ENCODE peak calls at places on chromosomes 6 and 20, in eight cellular contexts. V is PC-9, S is heart left ventricle, O is foreskin fibroblast, K is fibroblast of pulmonary artery, Y is heart right ventricle, Q is esophagus squamous epithelium, R is MM.1S. D is an unnamed sample.
A peak's percentile ranks its signal among the peaks of the same experiment; 100 is the strongest.

GRCh38 chr20:44967207-44967807 is 995 bp downstream of the STK4 start:
- DNase-seq in V (peak; percentile 44), S (no peak), O (peak; percentile 57), K (no peak), Y (no peak), Q (no peak), R (peak; percentile 60), D (peak; percentile 41)

GRCh38 chr6:25050356-25050755 is 114.6 kb upstream of the RIPOR2 start:
- DNase-seq in V (peak; percentile 46), S (no peak), O (peak; percentile 85), K (peak; percentile 73), Y (no peak), Q (no peak), R (no peak), D (peak; percentile 40)

GRCh38 chr6:168951224-168951616 is 302.4 kb downstream of the THBS2 start:
- DNase-seq in V (no peak), S (no peak), O (no peak), K (no peak), Y (no peak), Q (no peak), R (no peak), D (no peak)

GRCh38 chr6:32529697-32530429 is at the start of gene HLA-DRB5:
- DNase-seq in V (no peak), S (peak; percentile 52), O (peak; percentile 7), K (peak; percentile 1), Y (peak; percentile 73), Q (no peak), R (no peak), D (peak; percentile 78)

GRCh38 chr20:59163641-59164530 is at the start of gene ZNF831:
- DNase-seq in V (no peak), S (no peak), O (no peak), K (no peak), Y (no peak), Q (no peak), R (no peak), D (no peak)

GRCh38 chr6:75431379-75431778 is 62.2 kb downstream of the FILIP1 start:
- DNase-seq in V (no peak), S (peak; percentile 47), O (peak; percentile 58), K (no peak), Y (peak; percentile 73), Q (no peak), R (peak; percentile 72), D (no peak)

GRCh38 chr6:166307981-166308768 is at the start of gene PRR18:
- DNase-seq in V (no peak), S (no peak), O (no peak), K (no peak), Y (no peak), Q (no peak), R (no peak), D (peak; percentile 59)

GRCh38 chr6:159169557-159170332 is 545 bp downstream of the FNDC1 start:
- DNase-seq in V (no peak), S (no peak), O (peak; percentile 70), K (peak; percentile 29), Y (no peak), Q (no peak), R (no peak), D (peak; percentile 29)

GRCh38 chr6:34561227-34561530 is 5.0 kb upstream of the SPDEF start:
- DNase-seq in V (peak; percentile 10), S (no peak), O (no peak), K (no peak), Y (no peak), Q (no peak), R (no peak), D (no peak)

GRCh38 chr6:79094938-79095337 is 16.9 kb upstream of the PHIP start:
- DNase-seq in V (no peak), S (no peak), O (no peak), K (no peak), Y (no peak), Q (no peak), R (no peak), D (no peak)

GRCh38 chr6:128098000-128098581 is 197.2 kb upstream of the THEMIS start:
- DNase-seq in V (no peak), S (no peak), O (peak; percentile 3), K (peak; percentile 21), Y (no peak), Q (no peak), R (peak; percentile 46), D (no peak)

GRCh38 chr20:59495166-59495565 is 109.2 kb upstream of the PHACTR3 start:
- DNase-seq in V (peak; percentile 10), S (no peak), O (no peak), K (no peak), Y (no peak), Q (no peak), R (no peak), D (no peak)

GRCh38 chr6:157066781-157067491 is 256.4 kb downstream of the TMEM242 start:
- DNase-seq in V (no peak), S (no peak), O (no peak), K (peak; percentile 18), Y (no peak), Q (no peak), R (no peak), D (no peak)

GRCh38 chr6:68127066-68127465 is 508.0 kb upstream of the ADGRB3 start:
- DNase-seq in V (no peak), S (no peak), O (no peak), K (no peak), Y (no peak), Q (no peak), R (no peak), D (peak; percentile 7)

GRCh38 chr6:21886601-21887091 is 293.1 kb downstream of the SOX4 start:
- DNase-seq in V (no peak), S (no peak), O (peak; percentile 34), K (peak; percentile 28), Y (no peak), Q (no peak), R (no peak), D (no peak)

GRCh38 chr20:16434087-16434664 is 139.1 kb downstream of the KIF16B start:
- DNase-seq in V (no peak), S (peak; percentile 30), O (peak; percentile 53), K (peak; percentile 44), Y (peak; percentile 32), Q (no peak), R (peak; percentile 57), D (peak; percentile 62)

GRCh38 chr6:4636881-4637224 is 139.4 kb upstream of the CDYL start:
- DNase-seq in V (no peak), S (no peak), O (no peak), K (no peak), Y (no peak), Q (no peak), R (no peak), D (no peak)

GRCh38 chr20:4441191-4441590 is 280.5 kb upstream of the PRND start:
- DNase-seq in V (no peak), S (no peak), O (peak; percentile 44), K (no peak), Y (no peak), Q (no peak), R (no peak), D (no peak)

GRCh38 chr6:146851837-146852236 is 253.1 kb downstream of the ADGB start:
- DNase-seq in V (no peak), S (no peak), O (peak; percentile 90), K (peak; percentile 75), Y (no peak), Q (no peak), R (peak; percentile 30), D (no peak)

GRCh38 chr6:45877970-45878590 is 137.6 kb downstream of the CLIC5 start:
- DNase-seq in V (no peak), S (no peak), O (no peak), K (no peak), Y (no peak), Q (no peak), R (no peak), D (no peak)

DNA sequence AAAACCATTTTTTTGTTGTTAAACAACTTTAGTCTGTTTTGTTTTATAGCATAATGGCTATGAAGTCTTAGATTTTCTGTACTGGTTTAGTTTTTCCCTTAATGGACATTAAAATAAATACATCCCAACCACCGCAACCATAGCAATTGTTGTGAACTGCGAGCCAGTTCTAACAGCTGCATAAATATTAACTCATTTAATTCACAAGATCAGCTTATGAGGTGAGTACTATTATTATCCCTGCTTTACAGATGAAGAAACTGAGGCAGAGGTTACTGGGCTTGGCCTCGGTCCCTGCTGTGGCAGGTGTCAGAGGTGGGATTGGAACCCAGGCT is 23.1 kb downstream of the MOCS3 start:
- DNase-seq in V (peak; percentile 28), S (no peak), O (no peak), K (no peak), Y (no peak), Q (no peak), R (no peak), D (no peak)
- TF ChIP-seq CTCF in V (peak; percentile 19), S (no peak), O (no peak), K (no peak), Y (no peak), Q (no peak), R (no peak), D (no peak)

GRCh38 chr6:1615651-1616420 is 6.1 kb downstream of the FOXC1 start:
- DNase-seq in V (no peak), S (no peak), O (no peak), K (no peak), Y (no peak), Q (no peak), R (no peak), D (no peak)
- H3K4me3 ChIP-seq in V (no peak overlapping the region), S (peak overlapping the region; percentile 78), O (no peak overlapping the region), K (no peak overlapping the region), Y (no peak overlapping the region), Q (peak overlapping the region; percentile 83), R (no peak overlapping the region), D (no peak overlapping the region)

DNA sequence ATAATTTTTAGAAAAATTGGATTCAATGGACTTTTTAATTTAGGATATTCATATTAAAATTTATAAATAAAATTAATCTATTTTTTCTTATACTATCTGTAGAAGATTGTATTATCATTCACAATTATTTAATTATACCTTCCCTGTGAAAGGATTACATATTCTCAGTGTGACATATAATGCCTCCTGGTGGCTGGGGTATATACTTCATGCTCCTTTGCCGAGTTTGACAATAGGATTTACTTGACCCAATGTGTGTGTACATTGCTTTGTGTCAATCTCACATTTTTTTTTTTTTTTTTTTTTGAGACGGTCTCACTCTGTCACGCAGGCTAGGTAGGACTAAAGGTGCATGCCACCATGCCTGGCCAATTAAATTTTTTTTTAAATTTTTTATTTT is 230.0 kb upstream of the CHD6 start:
- DNase-seq in V (no peak), S (no peak), O (no peak), K (no peak), Y (no peak), Q (no peak), R (no peak), D (no peak)
- TF ChIP-seq CTCF in V (peak; percentile 41), S (no peak), O (no peak), K (no peak), Y (no peak), Q (no peak), R (peak; percentile 26), D (peak; percentile 26)

DNA sequence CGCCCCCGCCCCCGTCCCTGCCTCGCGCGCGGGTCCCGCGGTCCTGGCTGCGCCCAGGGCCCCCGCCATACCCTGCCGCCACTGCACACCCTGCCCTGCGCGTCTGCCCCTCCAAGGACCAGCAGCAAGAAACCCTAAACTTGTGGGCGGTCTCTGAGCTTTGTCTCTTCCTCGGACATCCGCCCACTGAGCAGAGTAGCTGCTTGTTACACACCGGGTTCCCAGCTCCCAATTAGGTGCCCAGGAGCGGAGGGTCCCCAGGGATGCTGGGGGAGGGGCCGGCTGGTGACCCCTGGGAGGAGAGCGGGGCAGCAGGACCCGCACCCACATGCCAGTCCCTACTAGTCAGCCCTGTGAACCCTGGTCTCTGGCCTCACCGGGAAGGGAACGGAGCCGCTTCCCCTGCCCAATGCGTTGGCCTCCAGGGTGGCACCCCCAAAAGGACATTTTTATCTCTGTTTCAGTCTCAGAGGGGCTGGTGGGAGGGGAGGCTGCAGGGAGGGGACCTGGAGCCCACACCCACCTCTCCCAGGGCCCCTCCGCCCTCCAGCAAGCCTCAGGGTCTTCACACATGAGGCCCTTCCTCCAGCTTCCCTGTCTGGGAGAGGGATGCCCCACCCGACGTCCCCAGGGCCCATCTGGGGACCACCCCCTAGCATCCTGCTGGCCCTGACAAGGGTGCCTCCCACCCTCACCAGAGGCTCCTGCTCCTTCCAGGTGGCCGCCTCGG is 10.5 kb downstream of the STMN3 start:
- DNase-seq in V (peak; percentile 37), S (no peak), O (peak; percentile 45), K (no peak), Y (no peak), Q (no peak), R (peak; percentile 41), D (no peak)
- H3K4me3 ChIP-seq in V (peak overlapping the region; percentile 56), S (peak overlapping the region; percentile 70), O (no peak overlapping the region), K (no peak overlapping the region), Y (peak overlapping the region; percentile 21), Q (peak overlapping the region; percentile 73), R (peak overlapping the region; percentile 56), D (peak overlapping the region; percentile 48)

D was measured in GM06990.